ENCODE peak calls at places on chromosome 9, in six cellular contexts. One of them, this sample, is unnamed.
A peak's percentile ranks its signal among the peaks of the same experiment; 100 is the strongest.

GRCh38 chr9:15725953-15726352 is 173.1 kb downstream of the CCDC171 start:
- DNase-seq in transverse colon: no peak
- DNase-seq in right atrium auricular region: no peak
- DNase-seq in CD4-positive, alpha-beta memory T cell: no peak
- DNase-seq in GM12865: no peak
- DNase-seq in heart right ventricle: no peak
- DNase-seq in this sample: peak; percentile 39

GRCh38 chr9:126723807-126724172 is 81.0 kb upstream of the ZBTB43 start:
- DNase-seq in CD4-positive, alpha-beta memory T cell: no peak
- DNase-seq in right atrium auricular region: no peak
- DNase-seq in heart right ventricle: no peak
- DNase-seq in GM12865: peak; percentile 24
- DNase-seq in transverse colon: no peak
- DNase-seq in this sample: no peak

GRCh38 chr9:91036356-91036755 is 234.7 kb downstream of the SYK start:
- DNase-seq in transverse colon: no peak
- DNase-seq in CD4-positive, alpha-beta memory T cell: no peak
- DNase-seq in heart right ventricle: no peak
- DNase-seq in right atrium auricular region: no peak
- DNase-seq in GM12865: no peak
- DNase-seq in this sample: no peak

GRCh38 chr9:22169732-22170131 is 160.6 kb upstream of the CDKN2B start:
- DNase-seq in right atrium auricular region: no peak
- DNase-seq in heart right ventricle: no peak
- DNase-seq in GM12865: no peak
- DNase-seq in CD4-positive, alpha-beta memory T cell: no peak
- DNase-seq in transverse colon: no peak
- DNase-seq in this sample: no peak

GRCh38 chr9:33167949-33168535 is 906 bp upstream of the B4GALT1 start:
- DNase-seq in heart right ventricle: no peak
- DNase-seq in transverse colon: peak; percentile 33
- DNase-seq in CD4-positive, alpha-beta memory T cell: no peak
- DNase-seq in right atrium auricular region: peak; percentile 69
- DNase-seq in GM12865: peak; percentile 57
- DNase-seq in this sample: no peak

GRCh38 chr9:18189876-18190670 is 283.9 kb upstream of the ADAMTSL1 start:
- DNase-seq in transverse colon: no peak
- DNase-seq in CD4-positive, alpha-beta memory T cell: no peak
- DNase-seq in heart right ventricle: no peak
- DNase-seq in right atrium auricular region: no peak
- DNase-seq in GM12865: no peak
- DNase-seq in this sample: no peak

GRCh38 chr9:16136961-16137360 is 584.1 kb downstream of the CCDC171 start:
- DNase-seq in heart right ventricle: peak; percentile 20
- DNase-seq in CD4-positive, alpha-beta memory T cell: no peak
- DNase-seq in right atrium auricular region: no peak
- DNase-seq in GM12865: no peak
- DNase-seq in transverse colon: no peak
- DNase-seq in this sample: peak; percentile 98

GRCh38 chr9:18489861-18490260 is 15.9 kb downstream of the ADAMTSL1 start:
- DNase-seq in CD4-positive, alpha-beta memory T cell: no peak
- DNase-seq in heart right ventricle: no peak
- DNase-seq in right atrium auricular region: no peak
- DNase-seq in GM12865: no peak
- DNase-seq in transverse colon: no peak
- DNase-seq in this sample: peak; percentile 87

GRCh38 chr9:128654481-128654880 is 2.2 kb downstream of the DYNC2I2 start:
- DNase-seq in CD4-positive, alpha-beta memory T cell: no peak
- DNase-seq in GM12865: no peak
- DNase-seq in right atrium auricular region: no peak
- DNase-seq in transverse colon: no peak
- DNase-seq in heart right ventricle: no peak
- DNase-seq in this sample: no peak

GRCh38 chr9:91422832-91423711 is 560 bp downstream of the NFIL3 start:
- DNase-seq in heart right ventricle: peak; percentile 54
- DNase-seq in CD4-positive, alpha-beta memory T cell: peak; percentile 61
- DNase-seq in right atrium auricular region: peak; percentile 92
- DNase-seq in transverse colon: peak; percentile 75
- DNase-seq in GM12865: peak; percentile 62
- DNase-seq in this sample: peak; percentile 90

GRCh38 chr9:4174781-4175180 is 125.1 kb downstream of the GLIS3 start:
- DNase-seq in heart right ventricle: no peak
- DNase-seq in transverse colon: no peak
- DNase-seq in CD4-positive, alpha-beta memory T cell: no peak
- DNase-seq in right atrium auricular region: no peak
- DNase-seq in GM12865: no peak
- DNase-seq in this sample: peak; percentile 16

GRCh38 chr9:37650873-37651768 is at the start of gene FRMPD1:
- DNase-seq in heart right ventricle: peak; percentile 66
- DNase-seq in transverse colon: peak; percentile 81
- DNase-seq in GM12865: peak; percentile 58
- DNase-seq in CD4-positive, alpha-beta memory T cell: peak; percentile 42
- DNase-seq in right atrium auricular region: no peak
- DNase-seq in this sample: peak; percentile 22

GRCh38 chr9:137720571-137721110 is 101.8 kb downstream of the EHMT1 start:
- DNase-seq in GM12865: no peak
- DNase-seq in CD4-positive, alpha-beta memory T cell: no peak
- DNase-seq in right atrium auricular region: no peak
- DNase-seq in transverse colon: no peak
- DNase-seq in heart right ventricle: no peak
- DNase-seq in this sample: no peak

GRCh38 chr9:96345551-96345950 is 38.0 kb downstream of the SLC35D2 start:
- DNase-seq in right atrium auricular region: no peak
- DNase-seq in heart right ventricle: no peak
- DNase-seq in GM12865: no peak
- DNase-seq in transverse colon: no peak
- DNase-seq in CD4-positive, alpha-beta memory T cell: no peak
- DNase-seq in this sample: no peak

GRCh38 chr9:70519912-70520724 is 105.7 kb upstream of the KLF9 start:
- DNase-seq in right atrium auricular region: no peak
- DNase-seq in heart right ventricle: no peak
- DNase-seq in CD4-positive, alpha-beta memory T cell: no peak
- DNase-seq in transverse colon: no peak
- DNase-seq in GM12865: peak; percentile 61
- DNase-seq in this sample: no peak

GRCh38 chr9:71752352-71752751 is 16.0 kb downstream of the CEMIP2 start:
- DNase-seq in right atrium auricular region: no peak
- DNase-seq in heart right ventricle: no peak
- DNase-seq in GM12865: no peak
- DNase-seq in transverse colon: no peak
- DNase-seq in CD4-positive, alpha-beta memory T cell: no peak
- DNase-seq in this sample: no peak

GRCh38 chr9:69809304-69809863 is 11.2 kb upstream of the CFAP95 start:
- DNase-seq in heart right ventricle: no peak
- DNase-seq in transverse colon: no peak
- DNase-seq in GM12865: peak; percentile 14
- DNase-seq in CD4-positive, alpha-beta memory T cell: no peak
- DNase-seq in right atrium auricular region: no peak
- DNase-seq in this sample: peak; percentile 32

GRCh38 chr9:99419099-99419498 is 197.0 kb downstream of the SEC61B start:
- DNase-seq in right atrium auricular region: no peak
- DNase-seq in GM12865: no peak
- DNase-seq in heart right ventricle: no peak
- DNase-seq in CD4-positive, alpha-beta memory T cell: no peak
- DNase-seq in transverse colon: no peak
- DNase-seq in this sample: peak; percentile 24

GRCh38 chr9:136882109-136882946 is 4.0 kb upstream of the TRAF2 start:
- DNase-seq in heart right ventricle: peak; percentile 42
- DNase-seq in CD4-positive, alpha-beta memory T cell: peak; percentile 78
- DNase-seq in GM12865: peak; percentile 90
- DNase-seq in transverse colon: peak; percentile 72
- DNase-seq in right atrium auricular region: peak; percentile 80
- DNase-seq in this sample: peak; percentile 85

GRCh38 chr9:12846035-12846434 is 71.2 kb downstream of the LURAP1L start:
- DNase-seq in GM12865: no peak
- DNase-seq in right atrium auricular region: no peak
- DNase-seq in heart right ventricle: no peak
- DNase-seq in transverse colon: no peak
- DNase-seq in CD4-positive, alpha-beta memory T cell: no peak
- DNase-seq in this sample: peak; percentile 66

GRCh38 chr9:77534376-77535057 is 113.6 kb downstream of the GNA14 start:
- DNase-seq in GM12865: peak; percentile 5
- DNase-seq in CD4-positive, alpha-beta memory T cell: no peak
- DNase-seq in transverse colon: no peak
- DNase-seq in heart right ventricle: no peak
- DNase-seq in right atrium auricular region: no peak
- DNase-seq in this sample: no peak

GRCh38 chr9:121773286-121773953 is 122.0 kb downstream of the DAB2IP start:
- DNase-seq in heart right ventricle: no peak
- DNase-seq in CD4-positive, alpha-beta memory T cell: no peak
- DNase-seq in transverse colon: no peak
- DNase-seq in right atrium auricular region: no peak
- DNase-seq in GM12865: no peak
- DNase-seq in this sample: no peak
- H3K4me3 ChIP-seq in heart right ventricle: no peak overlapping the region
- H3K4me3 ChIP-seq in CD4-positive, alpha-beta memory T cell: no peak overlapping the region
- H3K4me3 ChIP-seq in transverse colon: no peak overlapping the region
- H3K4me3 ChIP-seq in right atrium auricular region: no peak overlapping the region
- H3K4me3 ChIP-seq in GM12865: no peak overlapping the region
- H3K4me3 ChIP-seq in this sample: no peak overlapping the region

GRCh38 chr9:88390371-88390990 is 2.2 kb downstream of the SPIN1 start:
- DNase-seq in transverse colon: no peak
- DNase-seq in right atrium auricular region: no peak
- DNase-seq in GM12865: no peak
- DNase-seq in CD4-positive, alpha-beta memory T cell: no peak
- DNase-seq in heart right ventricle: no peak
- DNase-seq in this sample: peak; percentile 49
- H3K4me3 ChIP-seq in transverse colon: no peak overlapping the region
- H3K4me3 ChIP-seq in right atrium auricular region: no peak overlapping the region
- H3K4me3 ChIP-seq in GM12865: no peak overlapping the region
- H3K4me3 ChIP-seq in CD4-positive, alpha-beta memory T cell: no peak overlapping the region
- H3K4me3 ChIP-seq in heart right ventricle: no peak overlapping the region
- H3K4me3 ChIP-seq in this sample: no peak overlapping the region

GRCh38 chr9:87766697-87767096 is 40.8 kb downstream of the CTSL start:
- DNase-seq in transverse colon: no peak
- DNase-seq in GM12865: no peak
- DNase-seq in right atrium auricular region: no peak
- DNase-seq in CD4-positive, alpha-beta memory T cell: no peak
- DNase-seq in heart right ventricle: no peak
- DNase-seq in this sample: no peak
- H3K4me3 ChIP-seq in transverse colon: no peak overlapping the region
- H3K4me3 ChIP-seq in GM12865: no peak overlapping the region
- H3K4me3 ChIP-seq in right atrium auricular region: no peak overlapping the region
- H3K4me3 ChIP-seq in CD4-positive, alpha-beta memory T cell: no peak overlapping the region
- H3K4me3 ChIP-seq in heart right ventricle: no peak overlapping the region
- H3K4me3 ChIP-seq in this sample: no peak overlapping the region

DNA sequence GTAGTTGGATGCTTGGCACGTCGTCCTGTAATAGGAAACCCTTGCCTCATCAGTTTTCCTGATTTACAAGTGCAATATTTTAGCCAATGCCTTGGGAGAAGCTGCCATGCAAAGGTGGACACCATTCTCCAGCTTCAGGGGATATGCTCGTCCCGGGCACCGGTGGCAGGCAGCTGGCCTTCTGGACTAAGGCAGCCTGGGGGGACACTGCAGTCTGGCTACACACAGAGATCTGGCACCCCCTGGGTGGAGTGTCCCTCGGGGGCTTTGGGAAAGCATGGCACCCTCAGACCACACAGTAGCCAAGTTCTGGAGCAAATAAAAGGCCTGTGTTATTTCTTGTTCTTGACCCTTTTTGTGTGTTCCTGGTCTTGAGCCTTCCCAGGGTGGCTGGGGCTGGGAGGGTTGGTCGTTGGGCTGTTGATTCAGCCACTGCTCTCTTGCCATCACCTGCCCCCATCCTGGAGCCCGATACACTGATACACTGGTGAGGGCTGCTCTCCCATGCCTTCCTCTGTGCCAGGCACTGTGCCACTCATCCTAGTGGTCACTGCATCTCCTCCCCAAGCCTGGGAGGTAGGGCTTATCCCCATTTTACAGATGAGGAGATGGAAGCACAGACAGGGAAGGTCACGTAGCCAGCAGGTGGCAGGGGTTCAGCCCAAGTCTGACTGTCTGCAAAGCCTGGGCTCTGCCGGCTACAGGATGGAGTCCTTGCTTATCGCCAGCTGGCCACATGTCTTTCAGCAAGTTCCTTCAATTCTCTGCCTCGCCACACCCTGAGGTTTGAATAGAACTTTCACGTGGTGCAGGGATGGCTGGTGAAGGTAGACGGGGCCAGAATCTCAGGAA is 134.1 kb downstream of the RGS3 start:
- DNase-seq in heart right ventricle: no peak
- DNase-seq in CD4-positive, alpha-beta memory T cell: no peak
- DNase-seq in right atrium auricular region: no peak
- DNase-seq in transverse colon: no peak
- DNase-seq in GM12865: no peak
- DNase-seq in this sample: no peak
- H3K4me3 ChIP-seq in heart right ventricle: peak overlapping the region; percentile 79
- H3K4me3 ChIP-seq in CD4-positive, alpha-beta memory T cell: no peak overlapping the region
- H3K4me3 ChIP-seq in right atrium auricular region: peak overlapping the region; percentile 73
- H3K4me3 ChIP-seq in transverse colon: no peak overlapping the region
- H3K4me3 ChIP-seq in GM12865: no peak overlapping the region
- H3K4me3 ChIP-seq in this sample: no peak overlapping the region

GRCh38 chr9:86282979-86283535 is 719 bp upstream of the ISCA1 start:
- DNase-seq in heart right ventricle: no peak
- DNase-seq in GM12865: no peak
- DNase-seq in CD4-positive, alpha-beta memory T cell: no peak
- DNase-seq in transverse colon: no peak
- DNase-seq in right atrium auricular region: no peak
- DNase-seq in this sample: peak; percentile 92

GRCh38 chr9:86282077-86282978 is at the start of gene ISCA1:
- DNase-seq in transverse colon: peak; percentile 98
- DNase-seq in right atrium auricular region: peak; percentile 97
- DNase-seq in heart right ventricle: peak; percentile 98
- DNase-seq in CD4-positive, alpha-beta memory T cell: peak; percentile 97
- DNase-seq in GM12865: peak; percentile 94
- DNase-seq in this sample: peak; percentile 84

GRCh38 chr9:86279839-86280238 is 2.5 kb downstream of the ISCA1 start:
- DNase-seq in heart right ventricle: no peak
- DNase-seq in right atrium auricular region: no peak
- DNase-seq in transverse colon: no peak
- DNase-seq in CD4-positive, alpha-beta memory T cell: no peak
- DNase-seq in GM12865: no peak
- DNase-seq in this sample: no peak

GRCh38 chr9:86281577-86282076 is 711 bp downstream of the ISCA1 start:
- DNase-seq in GM12865: no peak
- DNase-seq in CD4-positive, alpha-beta memory T cell: no peak
- DNase-seq in right atrium auricular region: no peak
- DNase-seq in transverse colon: peak; percentile 28
- DNase-seq in heart right ventricle: no peak
- DNase-seq in this sample: peak; percentile 31

DNA sequence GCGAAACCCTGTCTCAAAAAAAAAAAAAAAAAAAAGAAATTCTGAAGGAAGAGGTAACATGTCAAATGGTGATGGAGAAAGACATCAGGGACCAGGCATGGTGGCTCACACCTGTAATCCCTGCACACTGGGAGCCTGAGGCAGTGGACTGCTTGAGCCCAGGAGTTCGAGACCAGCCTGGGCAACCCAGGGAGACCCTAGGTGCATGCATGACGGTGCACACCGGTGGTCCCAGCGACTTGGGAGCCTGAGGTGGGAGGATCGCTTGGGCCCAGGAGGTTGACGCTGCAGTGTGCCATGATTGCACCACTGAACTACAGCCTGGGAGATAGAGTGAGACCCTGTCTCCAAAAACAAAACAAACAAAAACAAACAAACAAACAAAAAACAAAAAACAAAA is 1.8 kb downstream of the ISCA1 start:
- DNase-seq in right atrium auricular region: no peak
- DNase-seq in transverse colon: no peak
- DNase-seq in heart right ventricle: no peak
- DNase-seq in GM12865: no peak
- DNase-seq in CD4-positive, alpha-beta memory T cell: no peak
- DNase-seq in this sample: no peak
- H3K4me3 ChIP-seq in right atrium auricular region: no peak overlapping the region
- H3K4me3 ChIP-seq in transverse colon: no peak overlapping the region
- H3K4me3 ChIP-seq in heart right ventricle: no peak overlapping the region
- H3K4me3 ChIP-seq in GM12865: peak overlapping the region; percentile 65
- H3K4me3 ChIP-seq in CD4-positive, alpha-beta memory T cell: no peak overlapping the region
- H3K4me3 ChIP-seq in this sample: no peak overlapping the region